ENCODE peak calls at places on chromosomes 16 and 17, in nine cellular contexts. Z is uterus, J is IMR-90, T is right lobe of liver, M is gastrocnemius medialis, Y is body of pancreas, G is sigmoid colon, K is prostate gland, E is A549. R is an unnamed sample.
A peak's percentile ranks its signal among the peaks of the same experiment; 100 is the strongest.

GRCh38 chr17:31092475-31093064 is 2.2 kb upstream of the NF1 start:
- DNase-seq in Z (no peak), J (peak; percentile 23), T (no peak), M (no peak), Y (no peak), G (no peak), K (no peak), E (peak; percentile 23), R (no peak)

GRCh38 chr17:81192386-81193050 is 26.5 kb upstream of the AATK start:
- DNase-seq in Z (no peak), J (no peak), T (no peak), M (no peak), Y (no peak), G (no peak), K (no peak), E (no peak), R (no peak)

GRCh38 chr17:62307196-62307595 is 73.2 kb upstream of the EFCAB3 start:
- DNase-seq in Z (no peak), J (no peak), T (no peak), M (no peak), Y (no peak), G (no peak), K (no peak), E (no peak), R (no peak)

GRCh38 chr16:77660311-77660710 is 62.0 kb upstream of the NUDT7 start:
- DNase-seq in Z (no peak), J (peak; percentile 52), T (no peak), M (no peak), Y (no peak), G (no peak), K (no peak), E (peak; percentile 36), R (no peak)

GRCh38 chr16:84029297-84030096 is 13.1 kb downstream of the SLC38A8 start:
- DNase-seq in Z (no peak), J (no peak), T (no peak), M (no peak), Y (no peak), G (no peak), K (no peak), E (no peak), R (no peak)

GRCh38 chr16:3106205-3106928 is 6.0 kb upstream of the ZNF205 start:
- DNase-seq in Z (peak; percentile 89), J (peak; percentile 89), T (peak; percentile 94), M (peak; percentile 83), Y (peak; percentile 97), G (peak; percentile 96), K (peak; percentile 93), E (peak; percentile 95), R (peak; percentile 96)

GRCh38 chr17:36665417-36665816 is 64.0 kb downstream of the MRM1 start:
- DNase-seq in Z (no peak), J (no peak), T (no peak), M (no peak), Y (no peak), G (no peak), K (no peak), E (peak; percentile 60), R (no peak)

GRCh38 chr17:46063239-46063638 is 64.2 kb downstream of the STH start:
- DNase-seq in Z (no peak), J (peak; percentile 82), T (no peak), M (peak; percentile 52), Y (no peak), G (no peak), K (no peak), E (peak; percentile 87), R (no peak)

GRCh38 chr17:69857412-69857835 is 217.6 kb upstream of the KCNJ16 start:
- DNase-seq in Z (no peak), J (peak; percentile 95), T (no peak), M (no peak), Y (no peak), G (no peak), K (no peak), E (peak; percentile 59), R (no peak)

GRCh38 chr17:69672924-69673323 is 258.4 kb downstream of the MAP2K6 start:
- DNase-seq in Z (no peak), J (peak; percentile 87), T (no peak), M (no peak), Y (no peak), G (no peak), K (no peak), E (peak; percentile 33), R (no peak)

GRCh38 chr16:29993903-29994612 is 1.4 kb downstream of the HIRIP3 start:
- DNase-seq in Z (no peak), J (no peak), T (no peak), M (no peak), Y (no peak), G (no peak), K (no peak), E (no peak), R (no peak)

GRCh38 chr16:29996773-29997250 is 771 bp downstream of the INO80E start:
- DNase-seq in Z (no peak), J (no peak), T (no peak), M (no peak), Y (no peak), G (no peak), K (no peak), E (no peak), R (no peak)

GRCh38 chr16:29995911-29996772 is at the start of gene INO80E:
- DNase-seq in Z (peak; percentile 99), J (peak; percentile 93), T (peak; percentile 99), M (peak; percentile 98), Y (peak; percentile 98), G (peak; percentile 99), K (peak; percentile 98), E (peak; percentile 97), R (peak; percentile 99)

GRCh38 chr16:29994613-29995329 is 646 bp downstream of the HIRIP3 start:
- DNase-seq in Z (peak; percentile 60), J (peak; percentile 66), T (peak; percentile 76), M (no peak), Y (peak; percentile 73), G (peak; percentile 82), K (no peak), E (no peak), R (peak; percentile 87)

DNA sequence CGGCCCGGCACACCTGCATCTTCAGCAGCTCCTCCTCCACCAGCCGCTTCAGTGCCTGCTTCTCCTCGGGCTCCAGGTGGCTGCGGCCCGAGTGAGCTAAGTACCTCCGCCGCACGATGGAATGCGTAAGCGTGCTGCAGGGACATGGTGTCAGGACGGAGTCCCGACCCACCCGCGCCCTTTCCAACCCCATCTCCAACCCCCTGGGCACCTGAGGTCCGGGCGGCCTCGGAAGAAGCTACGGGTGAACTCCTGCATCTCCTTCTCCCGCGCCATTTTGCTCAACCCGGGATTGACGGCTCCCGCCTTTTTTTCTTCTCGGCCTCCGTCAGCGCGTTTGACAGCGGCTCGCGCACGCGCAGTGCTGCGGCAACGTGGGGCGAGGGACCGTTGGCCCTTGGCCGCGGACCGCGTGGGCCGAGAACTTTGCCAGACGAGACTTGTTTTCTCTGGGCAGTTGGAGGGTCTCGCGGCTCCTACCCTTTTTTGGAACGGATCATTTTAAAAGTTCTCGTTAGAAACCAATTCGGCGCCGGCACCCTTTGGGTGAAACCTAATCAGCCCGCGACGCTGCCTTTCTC is at the start of gene HIRIP3:
- DNase-seq in Z (peak; percentile 89), J (peak; percentile 64), T (peak; percentile 89), M (peak; percentile 84), Y (peak; percentile 91), G (peak; percentile 94), K (peak; percentile 75), E (peak; percentile 86), R (peak; percentile 85)
- TF ChIP-seq POLR2A in Z (no peak), J (no peak), T (peak; percentile 37), M (no peak), Y (peak; percentile 61), G (peak; percentile 11), K (no peak), E (no peak), R (no peak)

DNA sequence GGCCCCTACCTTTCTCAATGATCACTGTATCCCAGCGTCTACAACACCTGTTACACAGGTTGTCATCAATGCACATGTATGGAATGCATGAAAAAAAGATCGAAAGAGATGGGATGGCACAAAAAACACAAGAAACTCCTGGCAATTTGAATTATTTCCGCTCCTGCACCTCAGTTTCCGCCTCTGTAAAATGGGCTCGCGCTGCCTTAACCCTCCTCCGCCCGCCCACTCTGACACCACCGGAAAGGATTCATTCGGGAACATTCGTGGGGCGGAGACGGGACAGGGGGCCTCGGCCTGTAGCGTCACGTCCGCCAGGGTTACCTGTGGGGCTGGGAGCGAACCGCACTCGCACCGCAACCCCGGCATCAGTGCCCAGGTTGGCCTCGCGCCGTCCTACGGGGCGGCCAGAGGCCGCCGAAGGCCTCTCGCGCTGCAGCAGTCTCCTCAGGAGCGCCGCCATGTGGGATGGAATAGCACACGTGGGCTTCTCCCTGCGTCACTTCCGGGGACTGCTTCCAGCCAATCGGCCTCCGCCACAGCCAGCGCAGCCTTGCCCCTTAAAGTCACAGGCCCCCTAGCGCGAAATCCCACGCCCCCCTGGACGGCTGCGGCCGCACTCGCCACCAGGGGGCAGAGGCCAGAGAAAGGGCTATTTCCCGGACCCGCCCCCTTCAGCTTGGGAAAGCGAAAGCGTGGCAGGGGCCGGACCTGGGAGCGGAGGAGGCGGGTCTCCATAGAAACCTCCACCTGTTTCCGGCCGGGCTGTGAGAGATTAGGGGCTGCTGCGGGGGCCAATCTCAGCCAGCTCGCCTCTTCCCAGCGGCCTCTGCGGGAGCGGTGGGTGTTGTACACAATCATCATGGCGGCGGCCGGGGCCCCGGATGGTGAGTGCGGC is at the start of the genes EARS2 and UBFD1:
- DNase-seq in Z (peak; percentile 98), J (peak; percentile 98), T (peak; percentile 99), M (peak; percentile 99), Y (peak; percentile 98), G (peak; percentile 99), K (peak; percentile 97), E (peak; percentile 98), R (peak; percentile 99)
- TF ChIP-seq POLR2A in Z (peak; percentile 37), J (peak; percentile 94), T (peak; percentile 69), M (peak; percentile 84), Y (peak; percentile 73), G (peak; percentile 7), K (peak; percentile 53), E (peak; percentile 57), R (peak; percentile 8)

GRCh38 chr16:10990378-10990777 is 46.0 kb downstream of the CLEC16A start:
- DNase-seq in Z (no peak), J (no peak), T (no peak), M (no peak), Y (no peak), G (no peak), K (no peak), E (no peak), R (no peak)
- TF ChIP-seq POLR2A in Z (no peak), J (no peak), T (no peak), M (no peak), Y (no peak), G (no peak), K (no peak), E (no peak), R (no peak)

DNA sequence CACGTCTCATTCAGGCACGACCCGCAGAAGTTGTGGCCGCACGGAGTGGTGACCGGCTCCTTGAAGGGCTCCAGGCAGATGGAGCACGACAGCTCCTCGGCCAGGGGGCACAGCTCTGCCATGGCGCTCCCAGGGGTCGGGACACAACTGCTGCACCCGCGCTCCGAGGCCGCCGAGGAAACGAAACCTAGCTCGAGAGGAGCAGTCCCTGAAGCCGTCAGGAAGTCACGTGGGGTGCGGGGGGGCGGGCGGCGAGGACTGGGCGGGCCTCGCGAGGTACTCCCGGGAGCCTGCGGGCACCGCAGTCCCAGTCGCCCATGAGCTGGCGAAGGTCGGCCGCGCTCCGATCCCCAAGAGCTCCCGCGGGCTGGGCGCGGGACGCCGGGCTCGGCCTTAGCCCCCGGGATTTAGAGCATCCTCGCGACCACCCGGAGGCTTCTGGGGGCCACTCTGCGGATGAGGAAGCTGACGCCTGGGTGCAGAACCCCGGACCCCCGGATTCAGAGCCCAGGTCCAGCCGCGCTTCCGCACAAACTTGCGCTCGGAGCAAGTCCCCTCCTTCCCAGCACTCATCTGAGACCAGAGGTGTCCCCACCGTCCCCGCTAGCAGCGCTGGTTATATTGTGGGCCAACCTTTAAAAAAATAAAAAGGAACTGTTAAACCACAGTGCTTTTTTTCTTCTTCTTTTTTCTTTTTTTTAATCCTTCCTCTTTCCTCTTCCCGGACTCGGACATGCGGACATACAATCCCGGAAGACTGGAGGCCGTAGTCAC is at the start of gene TRIM25:
- DNase-seq in Z (peak; percentile 87), J (peak; percentile 82), T (peak; percentile 96), M (peak; percentile 93), Y (peak; percentile 92), G (peak; percentile 95), K (peak; percentile 95), E (peak; percentile 93), R (peak; percentile 98)
- TF ChIP-seq POLR2A in Z (peak; percentile 97), J (peak; percentile 99), T (peak; percentile 99), M (peak; percentile 98), Y (peak; percentile 99), G (peak; percentile 95), K (peak; percentile 99), E (peak; percentile 98), R (peak; percentile 99)

R was measured in Peyer's patch.